ENCODE peak calls at places on chromosomes 1 and 21, in eight cellular contexts. N, L, Q, H, E, K, R and O are unnamed samples.

GRCh38 chr1:240170245-240170644 is 78.6 kb downstream of the FMN2 start:
- DNase-seq in N (no peak), L (no peak), Q (no peak), H (no peak), E (no peak), K (no peak), R (no peak), O (no peak)

GRCh38 chr1:210464519-210465039 is 135.9 kb downstream of the HHAT start:
- DNase-seq in N (no peak), L (no peak), Q (no peak), H (no peak), E (peak; percentile 9), K (no peak), R (peak; percentile 93), O (no peak)

GRCh38 chr1:220775238-220775853 is 11.4 kb upstream of the MTARC1 start:
- DNase-seq in N (peak; percentile 49), L (no peak), Q (no peak), H (no peak), E (peak; percentile 30), K (no peak), R (peak; percentile 54), O (no peak)

GRCh38 chr1:24910751-24911650 is 19.1 kb downstream of the RUNX3 start:
- DNase-seq in N (no peak), L (no peak), Q (no peak), H (peak; percentile 91), E (peak; percentile 42), K (no peak), R (no peak), O (no peak)

GRCh38 chr21:15455819-15456462 is 273.8 kb upstream of the USP25 start:
- DNase-seq in N (no peak), L (no peak), Q (no peak), H (peak; percentile 62), E (no peak), K (no peak), R (no peak), O (no peak)

GRCh38 chr21:14878971-14879370 is 185.8 kb downstream of the NRIP1 start:
- DNase-seq in N (no peak), L (no peak), Q (no peak), H (no peak), E (no peak), K (no peak), R (no peak), O (no peak)

GRCh38 chr1:43422995-43423671 is 30.6 kb downstream of the HYI start:
- DNase-seq in N (no peak), L (no peak), Q (no peak), H (no peak), E (no peak), K (no peak), R (no peak), O (peak; percentile 27)

GRCh38 chr1:7615138-7615537 is 156.0 kb upstream of the VAMP3 start:
- DNase-seq in N (peak; percentile 2), L (no peak), Q (no peak), H (peak; percentile 13), E (no peak), K (no peak), R (no peak), O (peak; percentile 33)

GRCh38 chr1:97108200-97108599 is 386.6 kb downstream of the PTBP2 start:
- DNase-seq in N (no peak), L (no peak), Q (no peak), H (no peak), E (no peak), K (no peak), R (no peak), O (no peak)

GRCh38 chr1:196372896-196373536 is 235.2 kb downstream of the KCNT2 start:
- DNase-seq in N (no peak), L (no peak), Q (no peak), H (no peak), E (peak; percentile 39), K (no peak), R (no peak), O (no peak)

GRCh38 chr1:111730282-111730681 is 8.9 kb downstream of the INKA2 start:
- DNase-seq in N (no peak), L (no peak), Q (no peak), H (no peak), E (no peak), K (no peak), R (no peak), O (no peak)

GRCh38 chr1:94540440-94541174 is 952 bp downstream of the F3 start:
- DNase-seq in N (no peak), L (no peak), Q (no peak), H (no peak), E (no peak), K (no peak), R (no peak), O (no peak)

GRCh38 chr1:226677121-226678020 is 61.7 kb downstream of the ITPKB start:
- DNase-seq in N (peak; percentile 83), L (no peak), Q (peak; percentile 49), H (peak; percentile 92), E (peak; percentile 6), K (no peak), R (no peak), O (peak; percentile 92)

GRCh38 chr1:229952135-229952534 is 114.9 kb upstream of the GALNT2 start:
- DNase-seq in N (no peak), L (no peak), Q (no peak), H (no peak), E (no peak), K (no peak), R (no peak), O (no peak)

GRCh38 chr1:99963041-99963795 is 6.6 kb upstream of the SLC35A3 start:
- DNase-seq in N (no peak), L (no peak), Q (no peak), H (no peak), E (no peak), K (peak; percentile 53), R (no peak), O (no peak)

GRCh38 chr1:99180915-99181314 is 83.4 kb upstream of the PLPPR4 start:
- DNase-seq in N (no peak), L (no peak), Q (no peak), H (no peak), E (no peak), K (no peak), R (peak; percentile 35), O (no peak)

GRCh38 chr1:247146671-247147070 is 25.1 kb downstream of the ZNF124 start:
- DNase-seq in N (no peak), L (no peak), Q (no peak), H (no peak), E (no peak), K (no peak), R (no peak), O (no peak)

GRCh38 chr1:150863765-150864164 is 12.6 kb downstream of the ARNT start:
- DNase-seq in N (no peak), L (no peak), Q (no peak), H (no peak), E (no peak), K (no peak), R (no peak), O (no peak)

GRCh38 chr1:1081311-1082238 is 7.5 kb upstream of the RNF223 start:
- DNase-seq in N (peak; percentile 39), L (no peak), Q (no peak), H (peak; percentile 68), E (no peak), K (no peak), R (peak; percentile 19), O (peak; percentile 59)

GRCh38 chr1:201310986-201311355 is 27.7 kb downstream of the PKP1 start:
- DNase-seq in N (no peak), L (no peak), Q (no peak), H (no peak), E (peak; percentile 81), K (no peak), R (no peak), O (no peak)

GRCh38 chr1:41371630-41372599 is 10.7 kb downstream of the FOXO6 start:
- DNase-seq in N (peak; percentile 71), L (no peak), Q (no peak), H (no peak), E (no peak), K (no peak), R (peak; percentile 83), O (no peak)

GRCh38 chr1:32828341-32828740 is 10.9 kb downstream of the S100PBP start:
- DNase-seq in N (no peak), L (no peak), Q (no peak), H (no peak), E (no peak), K (no peak), R (no peak), O (no peak)

GRCh38 chr1:43352351-43352705 is 6.5 kb upstream of the CDC20 start:
- DNase-seq in N (no peak), L (no peak), Q (no peak), H (no peak), E (no peak), K (no peak), R (no peak), O (peak; percentile 53)

GRCh38 chr1:247857069-247857985 is at the start of gene TRIM58:
- DNase-seq in N (no peak), L (no peak), Q (peak; percentile 39), H (peak; percentile 80), E (peak; percentile 90), K (no peak), R (peak; percentile 61), O (no peak)

GRCh38 chr1:56417636-56418035 is 161.7 kb downstream of the PLPP3 start:
- DNase-seq in N (no peak), L (no peak), Q (no peak), H (no peak), E (no peak), K (no peak), R (no peak), O (no peak)

GRCh38 chr1:32769524-32770220 is 47.5 kb downstream of the YARS1 start:
- DNase-seq in N (peak; percentile 70), L (no peak), Q (no peak), H (no peak), E (no peak), K (no peak), R (no peak), O (no peak)

GRCh38 chr1:222288056-222288455 is 259.8 kb downstream of the HHIPL2 start:
- DNase-seq in N (no peak), L (no peak), Q (no peak), H (no peak), E (peak; percentile 24), K (no peak), R (no peak), O (no peak)

GRCh38 chr21:39445339-39446269 is at the start of gene LCA5L:
- DNase-seq in N (peak; percentile 95), L (no peak), Q (peak; percentile 88), H (peak; percentile 97), E (peak; percentile 90), K (peak; percentile 62), R (peak; percentile 93), O (peak; percentile 94)

GRCh38 chr1:84887261-84887934 is 5.6 kb downstream of the LPAR3 start:
- DNase-seq in N (no peak), L (no peak), Q (no peak), H (no peak), E (no peak), K (no peak), R (no peak), O (no peak)

GRCh38 chr1:116988908-116989307 is 12.7 kb upstream of the CD101 start:
- DNase-seq in N (no peak), L (no peak), Q (no peak), H (no peak), E (no peak), K (no peak), R (no peak), O (no peak)